ENCODE peak calls at places on chromosomes 2 and 18, in five cellular contexts. T is Karpas-422; Z is BJ; P is CD8-positive, alpha-beta memory T cell; X is dorsolateral prefrontal cortex. B is an unnamed sample.

GRCh38 chr2:230520875-230521155 is 104.8 kb downstream of the SP100 start:
- DNase-seq in P (no peak), T (no peak), X (no peak), Z (no peak), B (no peak)

GRCh38 chr2:201406077-201406662 is 45.1 kb downstream of the TRAK2 start:
- DNase-seq in T (no peak), X (no peak), Z (peak; percentile 78), P (no peak), B (no peak)

GRCh38 chr18:13448028-13448795 is 229.7 kb downstream of the LDLRAD4 start:
- DNase-seq in X (no peak), P (no peak), Z (no peak), T (no peak), B (no peak)

GRCh38 chr2:188382107-188382506 is 90.4 kb downstream of the GULP1 start:
- DNase-seq in Z (no peak), X (no peak), P (no peak), T (no peak), B (no peak)

GRCh38 chr2:27117995-27118524 is 868 bp downstream of the CGREF1 start:
- DNase-seq in T (no peak), Z (no peak), P (no peak), X (no peak), B (no peak)

GRCh38 chr2:227862227-227862740 is 9.1 kb upstream of the DAW1 start:
- DNase-seq in Z (no peak), P (peak; percentile 16), T (peak; percentile 77), X (no peak), B (peak; percentile 78)

GRCh38 chr2:110813896-110814295 is 81.5 kb downstream of the ACOXL start:
- DNase-seq in P (no peak), X (no peak), Z (no peak), T (no peak), B (no peak)

GRCh38 chr2:237256845-237257244 is 157.1 kb downstream of the COL6A3 start:
- DNase-seq in P (no peak), Z (peak; percentile 65), X (no peak), T (no peak), B (no peak)

GRCh38 chr2:38497670-38498037 is 105.1 kb downstream of the HNRNPLL start:
- DNase-seq in Z (no peak), X (no peak), P (no peak), T (no peak), B (no peak)

GRCh38 chr2:177398290-177398683 is 5.7 kb downstream of the AGPS start:
- DNase-seq in T (no peak), Z (no peak), P (no peak), X (no peak), B (no peak)

GRCh38 chr2:228600265-228600664 is 418.8 kb upstream of the SPHKAP start:
- DNase-seq in T (no peak), X (no peak), P (no peak), Z (peak; percentile 78), B (no peak)

GRCh38 chr2:112706170-112706664 is 14.6 kb upstream of the NT5DC4 start:
- DNase-seq in Z (no peak), X (no peak), P (peak; percentile 54), T (no peak), B (peak; percentile 85)

GRCh38 chr18:67266246-67266570 is 250.3 kb downstream of the DSEL start:
- DNase-seq in P (no peak), T (no peak), Z (no peak), X (no peak), B (no peak)

GRCh38 chr18:75526038-75526437 is 98.5 kb upstream of the SMIM21 start:
- DNase-seq in Z (no peak), P (no peak), X (no peak), T (no peak), B (no peak)

GRCh38 chr2:289362-290089 is 1.6 kb upstream of the ALKAL2 start:
- DNase-seq in T (no peak), X (no peak), P (no peak), Z (no peak), B (no peak)

GRCh38 chr18:9140381-9140780 is 3.8 kb downstream of the ANKRD12 start:
- DNase-seq in P (no peak), T (no peak), X (no peak), Z (no peak), B (peak; percentile 28)

GRCh38 chr2:15805772-15806171 is 134.6 kb upstream of the MYCN start:
- DNase-seq in T (no peak), P (no peak), X (no peak), Z (no peak), B (no peak)

GRCh38 chr2:53490659-53491058 is 276.9 kb upstream of the CHAC2 start:
- DNase-seq in P (no peak), T (no peak), Z (no peak), X (peak; percentile 41), B (no peak)

GRCh38 chr2:62402156-62402555 is 103.8 kb downstream of the TMEM17 start:
- DNase-seq in X (no peak), T (no peak), Z (no peak), P (no peak), B (no peak)

GRCh38 chr2:223846524-223846923 is 9.1 kb upstream of the AP1S3 start:
- DNase-seq in P (no peak), X (no peak), T (no peak), Z (peak; percentile 96), B (no peak)

GRCh38 chr2:234708091-234708683 is 211.3 kb upstream of the ARL4C start:
- DNase-seq in P (no peak), X (no peak), Z (peak; percentile 49), T (no peak), B (no peak)

GRCh38 chr2:34193164-34193563 is 594.1 kb upstream of the FAM98A start:
- DNase-seq in Z (no peak), T (no peak), X (no peak), P (no peak), B (peak; percentile 8)

GRCh38 chr2:26612522-26613240 is 28.5 kb downstream of the CIB4 start:
- DNase-seq in X (no peak), T (no peak), P (no peak), Z (no peak), B (no peak)

GRCh38 chr18:59954746-59955145 is 55.0 kb downstream of the PMAIP1 start:
- DNase-seq in Z (peak; percentile 12), T (no peak), X (no peak), P (no peak), B (no peak)

GRCh38 chr2:123953848-123954247 is 71.2 kb upstream of the CNTNAP5 start:
- DNase-seq in T (no peak), X (no peak), P (no peak), Z (no peak), B (no peak)

GRCh38 chr2:19667085-19667484 is 234.7 kb downstream of the TTC32 start:
- DNase-seq in X (no peak), Z (no peak), T (no peak), P (no peak), B (no peak)

GRCh38 chr2:226794751-226795171 is 4.9 kb downstream of the IRS1 start:
- DNase-seq in Z (no peak), X (no peak), P (no peak), T (no peak), B (no peak)

GRCh38 chr18:45066868-45067267 is 386.2 kb downstream of the SETBP1 start:
- DNase-seq in Z (no peak), T (no peak), P (no peak), X (no peak), B (no peak)

DNA sequence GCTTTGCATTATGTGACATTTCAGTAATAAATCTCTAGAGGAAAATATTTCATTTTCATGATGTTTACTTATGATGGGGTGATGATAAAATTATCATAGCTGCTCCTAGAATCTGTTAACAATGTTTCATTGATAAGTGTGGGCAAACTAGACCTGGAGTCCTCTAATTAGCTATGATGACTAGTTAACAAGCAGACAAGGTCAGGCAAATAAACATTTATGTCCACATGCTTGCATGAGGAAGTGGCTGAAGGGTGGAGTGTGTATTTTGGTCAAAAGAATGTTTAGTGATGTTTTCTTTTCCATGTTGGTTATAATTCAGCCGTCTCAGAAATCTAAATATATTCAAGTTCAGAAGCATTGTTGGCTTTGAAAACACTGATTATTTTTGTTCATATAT is 99.9 kb upstream of the FN1 start:
- DNase-seq in P (no peak), X (no peak), Z (peak; percentile 31), T (no peak), B (no peak)
- H3K4me3 ChIP-seq in P (no peak overlapping the region), X (no peak overlapping the region), Z (no peak overlapping the region), T (no peak overlapping the region), B (no peak overlapping the region)

GRCh38 chr2:233165543-233165894 is 86.0 kb upstream of the ATG16L1 start:
- DNase-seq in Z (no peak), X (no peak), P (no peak), T (no peak), B (no peak)

GRCh38 chr2:233163486-233164103 is 87.9 kb upstream of the ATG16L1 start:
- DNase-seq in X (no peak), T (no peak), Z (no peak), P (no peak), B (no peak)

GRCh38 chr2:233164117-233164516 is 87.4 kb upstream of the ATG16L1 start:
- DNase-seq in Z (no peak), X (no peak), P (no peak), T (no peak), B (no peak)

GRCh38 chr2:233164967-233165366 is 86.5 kb upstream of the ATG16L1 start:
- DNase-seq in P (no peak), Z (no peak), T (no peak), X (no peak), B (no peak)

GRCh38 chr2:233165895-233166661 is 85.4 kb upstream of the ATG16L1 start:
- DNase-seq in X (no peak), P (peak; percentile 25), T (no peak), Z (no peak), B (no peak)
- H3K4me3 ChIP-seq in X (no peak overlapping the region), P (no peak overlapping the region), T (no peak overlapping the region), Z (no peak overlapping the region), B (no peak overlapping the region)

DNA sequence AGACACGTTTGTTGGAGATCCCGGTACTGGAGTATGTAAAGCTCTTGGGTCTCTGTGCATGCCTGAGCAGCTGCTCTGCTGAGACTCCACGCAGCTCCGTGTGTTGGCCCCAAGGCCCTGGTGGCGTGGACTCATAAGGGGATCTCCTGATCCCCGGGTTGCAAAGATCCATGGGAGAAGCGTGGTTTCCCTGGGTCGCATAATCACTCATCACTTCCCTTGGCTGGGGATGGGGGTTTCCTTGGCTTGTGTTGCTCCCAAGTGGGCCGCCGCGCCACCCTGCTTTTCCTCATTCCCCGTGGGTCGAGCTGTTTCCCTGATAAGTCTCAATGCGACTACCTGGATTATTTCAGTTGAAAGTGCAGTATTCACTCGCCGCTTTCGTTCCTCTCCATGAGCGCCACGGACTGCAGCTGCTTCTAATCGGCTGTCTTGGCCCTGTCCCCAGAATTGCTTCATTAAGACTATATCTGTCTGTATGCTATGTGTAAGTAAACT is 76.0 kb downstream of the EPC2 start:
- DNase-seq in P (no peak), Z (no peak), T (no peak), X (no peak), B (peak; percentile 33)
- H3K4me3 ChIP-seq in P (no peak overlapping the region), Z (no peak overlapping the region), T (no peak overlapping the region), X (peak overlapping the region; percentile 30), B (no peak overlapping the region)

DNA sequence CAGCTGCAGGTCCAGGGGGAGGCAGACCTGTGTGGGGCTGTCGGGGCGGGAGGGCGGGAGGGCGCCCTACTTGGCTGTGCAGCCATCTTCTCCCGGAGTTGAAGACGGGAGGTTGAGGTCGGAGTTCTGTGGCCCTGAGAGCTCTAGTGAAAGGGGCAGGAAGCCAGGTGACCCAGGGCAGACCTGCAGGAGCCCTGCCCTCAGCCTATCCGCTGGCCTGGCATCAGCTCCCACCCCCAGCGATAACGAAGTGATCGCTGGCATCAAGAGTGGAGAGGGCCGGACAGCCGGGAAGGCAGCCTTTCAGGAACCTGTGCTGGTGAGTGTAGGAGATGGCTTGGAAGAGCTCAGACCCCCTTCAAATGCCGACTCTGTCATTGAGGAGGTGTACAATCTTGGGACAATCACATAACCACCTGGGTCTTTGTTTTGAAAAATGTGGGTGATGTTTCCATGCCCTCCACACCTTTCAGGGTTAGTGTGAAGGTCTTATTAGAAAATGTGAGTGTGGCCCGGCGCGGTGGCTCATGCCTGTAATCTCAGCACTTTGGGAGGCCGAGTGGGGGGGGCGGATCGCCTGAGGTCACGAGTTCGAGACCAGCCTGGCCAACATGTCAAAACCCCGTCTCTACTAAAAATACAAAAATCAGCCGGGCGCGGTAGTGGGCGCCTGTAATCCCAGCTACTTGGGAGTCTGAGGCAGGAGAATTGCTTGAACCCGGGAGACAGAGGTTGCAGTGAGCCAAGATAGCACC is 1.3 kb downstream of the ARHGEF4 start:
- DNase-seq in P (no peak), X (no peak), T (no peak), Z (no peak), B (no peak)
- H3K4me3 ChIP-seq in P (no peak overlapping the region), X (peak overlapping the region; percentile 54), T (no peak overlapping the region), Z (no peak overlapping the region), B (no peak overlapping the region)

B was measured in GM12865.